ENCODE peak calls at places on chromosomes 4 and X, in nine cellular contexts. One of them, this sample, is unnamed.
A peak's percentile ranks its signal among the peaks of the same experiment; 100 is the strongest.

GRCh38 chr4:181559637-181560036 is 683.6 kb upstream of the TENM3 start:
- DNase-seq in upper lobe of right lung: no peak
- DNase-seq in transverse colon: no peak
- DNase-seq in neural progenitor cell: no peak
- DNase-seq in RWPE2: no peak
- DNase-seq in tibial nerve: no peak
- DNase-seq in fibroblast of mammary gland: no peak
- DNase-seq in cardiac muscle cell: no peak
- DNase-seq in neural crest cell: no peak
- DNase-seq in this sample: no peak

GRCh38 chrX:2614911-2615310 is 76.2 kb upstream of the CD99 start:
- DNase-seq in tibial nerve: peak; percentile 26
- DNase-seq in neural progenitor cell: peak; percentile 45
- DNase-seq in RWPE2: no peak
- DNase-seq in cardiac muscle cell: peak; percentile 85
- DNase-seq in transverse colon: no peak
- DNase-seq in upper lobe of right lung: no peak
- DNase-seq in fibroblast of mammary gland: peak; percentile 83
- DNase-seq in neural crest cell: no peak
- DNase-seq in this sample: no peak

GRCh38 chr4:38189445-38189844 is 229.2 kb downstream of the PTTG2 start:
- DNase-seq in neural progenitor cell: no peak
- DNase-seq in tibial nerve: no peak
- DNase-seq in neural crest cell: no peak
- DNase-seq in fibroblast of mammary gland: peak; percentile 98
- DNase-seq in upper lobe of right lung: no peak
- DNase-seq in RWPE2: peak; percentile 77
- DNase-seq in cardiac muscle cell: peak; percentile 65
- DNase-seq in transverse colon: no peak
- DNase-seq in this sample: no peak

GRCh38 chr4:161121451-161121850 is 1042.3 kb downstream of the FSTL5 start:
- DNase-seq in RWPE2: no peak
- DNase-seq in neural crest cell: no peak
- DNase-seq in transverse colon: no peak
- DNase-seq in fibroblast of mammary gland: no peak
- DNase-seq in neural progenitor cell: no peak
- DNase-seq in upper lobe of right lung: no peak
- DNase-seq in tibial nerve: no peak
- DNase-seq in cardiac muscle cell: no peak
- DNase-seq in this sample: no peak

GRCh38 chrX:107325467-107325866 is 119.1 kb downstream of the DNAAF6 start:
- DNase-seq in cardiac muscle cell: no peak
- DNase-seq in upper lobe of right lung: no peak
- DNase-seq in tibial nerve: no peak
- DNase-seq in neural progenitor cell: no peak
- DNase-seq in transverse colon: no peak
- DNase-seq in fibroblast of mammary gland: no peak
- DNase-seq in RWPE2: no peak
- DNase-seq in neural crest cell: no peak
- DNase-seq in this sample: peak; percentile 73

GRCh38 chrX:133150730-133151129 is 53.8 kb upstream of the USP26 start:
- DNase-seq in neural progenitor cell: no peak
- DNase-seq in upper lobe of right lung: no peak
- DNase-seq in neural crest cell: no peak
- DNase-seq in RWPE2: no peak
- DNase-seq in fibroblast of mammary gland: no peak
- DNase-seq in cardiac muscle cell: no peak
- DNase-seq in tibial nerve: no peak
- DNase-seq in transverse colon: no peak
- DNase-seq in this sample: no peak

GRCh38 chrX:19811807-19812604 is 75.4 kb downstream of the SH3KBP1 start:
- DNase-seq in fibroblast of mammary gland: peak; percentile 77
- DNase-seq in RWPE2: no peak
- DNase-seq in cardiac muscle cell: peak; percentile 60
- DNase-seq in upper lobe of right lung: no peak
- DNase-seq in neural progenitor cell: no peak
- DNase-seq in tibial nerve: no peak
- DNase-seq in transverse colon: no peak
- DNase-seq in neural crest cell: no peak
- DNase-seq in this sample: no peak

GRCh38 chrX:77009691-77010090 is 437.5 kb upstream of the FGF16 start:
- DNase-seq in transverse colon: no peak
- DNase-seq in RWPE2: no peak
- DNase-seq in upper lobe of right lung: no peak
- DNase-seq in neural crest cell: no peak
- DNase-seq in fibroblast of mammary gland: peak; percentile 48
- DNase-seq in tibial nerve: no peak
- DNase-seq in neural progenitor cell: no peak
- DNase-seq in cardiac muscle cell: no peak
- DNase-seq in this sample: no peak

GRCh38 chrX:46268429-46268828 is 276.8 kb downstream of the ZNF674 start:
- DNase-seq in transverse colon: no peak
- DNase-seq in tibial nerve: no peak
- DNase-seq in neural crest cell: no peak
- DNase-seq in fibroblast of mammary gland: peak; percentile 56
- DNase-seq in neural progenitor cell: no peak
- DNase-seq in RWPE2: no peak
- DNase-seq in cardiac muscle cell: peak; percentile 25
- DNase-seq in upper lobe of right lung: no peak
- DNase-seq in this sample: no peak

GRCh38 chrX:113512700-113513395 is 672.2 kb upstream of the AMOT start:
- DNase-seq in neural crest cell: no peak
- DNase-seq in transverse colon: no peak
- DNase-seq in neural progenitor cell: no peak
- DNase-seq in fibroblast of mammary gland: peak; percentile 86
- DNase-seq in upper lobe of right lung: no peak
- DNase-seq in tibial nerve: no peak
- DNase-seq in cardiac muscle cell: peak; percentile 74
- DNase-seq in RWPE2: no peak
- DNase-seq in this sample: no peak

GRCh38 chr4:83850435-83850834 is 314.5 kb downstream of the GPAT3 start:
- DNase-seq in upper lobe of right lung: no peak
- DNase-seq in fibroblast of mammary gland: peak; percentile 20
- DNase-seq in transverse colon: no peak
- DNase-seq in tibial nerve: no peak
- DNase-seq in neural crest cell: no peak
- DNase-seq in cardiac muscle cell: no peak
- DNase-seq in neural progenitor cell: no peak
- DNase-seq in RWPE2: no peak
- DNase-seq in this sample: no peak

GRCh38 chrX:63917296-63917695 is 132.3 kb upstream of the ARHGEF9 start:
- DNase-seq in transverse colon: no peak
- DNase-seq in RWPE2: no peak
- DNase-seq in fibroblast of mammary gland: no peak
- DNase-seq in neural progenitor cell: no peak
- DNase-seq in upper lobe of right lung: no peak
- DNase-seq in tibial nerve: no peak
- DNase-seq in neural crest cell: no peak
- DNase-seq in cardiac muscle cell: no peak
- DNase-seq in this sample: no peak

GRCh38 chrX:112738347-112739033 is 58.8 kb upstream of the LHFPL1 start:
- DNase-seq in tibial nerve: no peak
- DNase-seq in cardiac muscle cell: no peak
- DNase-seq in transverse colon: no peak
- DNase-seq in fibroblast of mammary gland: peak; percentile 22
- DNase-seq in neural progenitor cell: no peak
- DNase-seq in upper lobe of right lung: no peak
- DNase-seq in RWPE2: no peak
- DNase-seq in neural crest cell: no peak
- DNase-seq in this sample: no peak

GRCh38 chr4:24850669-24851068 is 55.3 kb downstream of the SOD3 start:
- DNase-seq in transverse colon: peak; percentile 10
- DNase-seq in neural progenitor cell: no peak
- DNase-seq in neural crest cell: no peak
- DNase-seq in fibroblast of mammary gland: peak; percentile 91
- DNase-seq in RWPE2: no peak
- DNase-seq in tibial nerve: peak; percentile 44
- DNase-seq in upper lobe of right lung: no peak
- DNase-seq in cardiac muscle cell: peak; percentile 80
- DNase-seq in this sample: no peak

GRCh38 chr4:5812506-5813229 is 80.2 kb downstream of the CRMP1 start:
- DNase-seq in transverse colon: no peak
- DNase-seq in cardiac muscle cell: peak; percentile 84
- DNase-seq in neural crest cell: peak; percentile 17
- DNase-seq in RWPE2: no peak
- DNase-seq in fibroblast of mammary gland: peak; percentile 84
- DNase-seq in neural progenitor cell: peak; percentile 81
- DNase-seq in upper lobe of right lung: no peak
- DNase-seq in tibial nerve: peak; percentile 19
- DNase-seq in this sample: no peak

GRCh38 chr4:54318904-54319303 is 89.8 kb downstream of the PDGFRA start:
- DNase-seq in tibial nerve: no peak
- DNase-seq in neural progenitor cell: peak; percentile 70
- DNase-seq in upper lobe of right lung: no peak
- DNase-seq in RWPE2: no peak
- DNase-seq in fibroblast of mammary gland: peak; percentile 62
- DNase-seq in neural crest cell: peak; percentile 18
- DNase-seq in cardiac muscle cell: peak; percentile 76
- DNase-seq in transverse colon: no peak
- DNase-seq in this sample: no peak

GRCh38 chr4:139973611-139974010 is 180.4 kb downstream of the MAML3 start:
- DNase-seq in transverse colon: no peak
- DNase-seq in RWPE2: no peak
- DNase-seq in cardiac muscle cell: no peak
- DNase-seq in neural crest cell: no peak
- DNase-seq in tibial nerve: no peak
- DNase-seq in neural progenitor cell: no peak
- DNase-seq in upper lobe of right lung: no peak
- DNase-seq in fibroblast of mammary gland: no peak
- DNase-seq in this sample: no peak

GRCh38 chr4:26150948-26151347 is 169.9 kb upstream of the RBPJ start:
- DNase-seq in fibroblast of mammary gland: peak; percentile 79
- DNase-seq in neural progenitor cell: no peak
- DNase-seq in RWPE2: no peak
- DNase-seq in transverse colon: no peak
- DNase-seq in cardiac muscle cell: peak; percentile 25
- DNase-seq in neural crest cell: no peak
- DNase-seq in upper lobe of right lung: no peak
- DNase-seq in tibial nerve: peak; percentile 24
- DNase-seq in this sample: no peak

GRCh38 chrX:39854772-39855747 is 242.7 kb downstream of the BCOR start:
- DNase-seq in fibroblast of mammary gland: no peak
- DNase-seq in RWPE2: no peak
- DNase-seq in transverse colon: peak; percentile 53
- DNase-seq in upper lobe of right lung: no peak
- DNase-seq in neural crest cell: no peak
- DNase-seq in tibial nerve: no peak
- DNase-seq in neural progenitor cell: no peak
- DNase-seq in cardiac muscle cell: no peak
- DNase-seq in this sample: no peak

GRCh38 chrX:130171446-130172126 is at the start of gene RAB33A:
- DNase-seq in RWPE2: no peak
- DNase-seq in tibial nerve: no peak
- DNase-seq in fibroblast of mammary gland: no peak
- DNase-seq in upper lobe of right lung: peak; percentile 64
- DNase-seq in cardiac muscle cell: peak; percentile 29
- DNase-seq in neural progenitor cell: peak; percentile 56
- DNase-seq in transverse colon: peak; percentile 13
- DNase-seq in neural crest cell: peak; percentile 23
- DNase-seq in this sample: no peak

GRCh38 chr4:54228064-54228527 is 997 bp upstream of the PDGFRA start:
- DNase-seq in fibroblast of mammary gland: peak; percentile 84
- DNase-seq in transverse colon: peak; percentile 68
- DNase-seq in tibial nerve: peak; percentile 82
- DNase-seq in neural crest cell: peak; percentile 76
- DNase-seq in upper lobe of right lung: peak; percentile 80
- DNase-seq in neural progenitor cell: peak; percentile 92
- DNase-seq in cardiac muscle cell: peak; percentile 96
- DNase-seq in RWPE2: no peak
- DNase-seq in this sample: no peak

GRCh38 chrX:154761977-154762528 is 611 bp upstream of the DKC1 start:
- DNase-seq in cardiac muscle cell: no peak
- DNase-seq in neural progenitor cell: no peak
- DNase-seq in tibial nerve: no peak
- DNase-seq in transverse colon: peak; percentile 34
- DNase-seq in fibroblast of mammary gland: no peak
- DNase-seq in neural crest cell: no peak
- DNase-seq in upper lobe of right lung: no peak
- DNase-seq in RWPE2: no peak
- DNase-seq in this sample: no peak

GRCh38 chrX:154758696-154759095 is 4.0 kb upstream of the DKC1 start:
- DNase-seq in upper lobe of right lung: no peak
- DNase-seq in RWPE2: no peak
- DNase-seq in neural crest cell: no peak
- DNase-seq in cardiac muscle cell: no peak
- DNase-seq in fibroblast of mammary gland: no peak
- DNase-seq in transverse colon: no peak
- DNase-seq in neural progenitor cell: no peak
- DNase-seq in tibial nerve: no peak
- DNase-seq in this sample: no peak

GRCh38 chrX:154762529-154763296 is at the start of gene DKC1:
- DNase-seq in upper lobe of right lung: peak; percentile 98
- DNase-seq in RWPE2: peak; percentile 91
- DNase-seq in tibial nerve: peak; percentile 84
- DNase-seq in neural crest cell: peak; percentile 79
- DNase-seq in fibroblast of mammary gland: peak; percentile 92
- DNase-seq in neural progenitor cell: peak; percentile 98
- DNase-seq in cardiac muscle cell: peak; percentile 97
- DNase-seq in transverse colon: peak; percentile 96
- DNase-seq in this sample: peak; percentile 97
- TF ChIP-seq CTCF in upper lobe of right lung: no peak
- TF ChIP-seq CTCF in RWPE2: no peak
- TF ChIP-seq CTCF in tibial nerve: peak; percentile 16
- TF ChIP-seq CTCF in neural crest cell: peak; percentile 27
- TF ChIP-seq CTCF in fibroblast of mammary gland: no peak
- TF ChIP-seq CTCF in neural progenitor cell: peak; percentile 19
- TF ChIP-seq CTCF in cardiac muscle cell: no peak
- TF ChIP-seq CTCF in transverse colon: no peak
- TF ChIP-seq CTCF in this sample: peak; percentile 61

GRCh38 chr4:186946682-186947294 is 223.1 kb upstream of the FAT1 start:
- DNase-seq in neural progenitor cell: peak; percentile 63
- DNase-seq in neural crest cell: no peak
- DNase-seq in cardiac muscle cell: peak; percentile 32
- DNase-seq in transverse colon: peak; percentile 80
- DNase-seq in tibial nerve: no peak
- DNase-seq in RWPE2: no peak
- DNase-seq in upper lobe of right lung: no peak
- DNase-seq in fibroblast of mammary gland: peak; percentile 18
- DNase-seq in this sample: no peak
- TF ChIP-seq CTCF in neural progenitor cell: peak; percentile 47
- TF ChIP-seq CTCF in neural crest cell: peak; percentile 54
- TF ChIP-seq CTCF in cardiac muscle cell: peak; percentile 27
- TF ChIP-seq CTCF in transverse colon: peak; percentile 62
- TF ChIP-seq CTCF in tibial nerve: no peak
- TF ChIP-seq CTCF in RWPE2: peak; percentile 46
- TF ChIP-seq CTCF in upper lobe of right lung: no peak
- TF ChIP-seq CTCF in fibroblast of mammary gland: peak; percentile 13
- TF ChIP-seq CTCF in this sample: peak; percentile 64

GRCh38 chrX:47854474-47854873 is 17.8 kb downstream of the ZNF81 start:
- DNase-seq in transverse colon: peak; percentile 36
- DNase-seq in fibroblast of mammary gland: peak; percentile 45
- DNase-seq in neural crest cell: peak; percentile 6
- DNase-seq in neural progenitor cell: peak; percentile 45
- DNase-seq in tibial nerve: peak; percentile 16
- DNase-seq in RWPE2: no peak
- DNase-seq in upper lobe of right lung: no peak
- DNase-seq in cardiac muscle cell: peak; percentile 50
- DNase-seq in this sample: no peak
- TF ChIP-seq CTCF in transverse colon: peak; percentile 40
- TF ChIP-seq CTCF in fibroblast of mammary gland: peak; percentile 45
- TF ChIP-seq CTCF in neural crest cell: peak; percentile 56
- TF ChIP-seq CTCF in neural progenitor cell: peak; percentile 56
- TF ChIP-seq CTCF in tibial nerve: peak; percentile 57
- TF ChIP-seq CTCF in RWPE2: peak; percentile 21
- TF ChIP-seq CTCF in upper lobe of right lung: peak; percentile 45
- TF ChIP-seq CTCF in cardiac muscle cell: peak; percentile 47
- TF ChIP-seq CTCF in this sample: peak; percentile 64

GRCh38 chr4:80145739-80146138 is 51.6 kb upstream of the PRDM8 start:
- DNase-seq in neural crest cell: no peak
- DNase-seq in cardiac muscle cell: no peak
- DNase-seq in RWPE2: no peak
- DNase-seq in transverse colon: no peak
- DNase-seq in upper lobe of right lung: no peak
- DNase-seq in neural progenitor cell: no peak
- DNase-seq in fibroblast of mammary gland: no peak
- DNase-seq in tibial nerve: no peak
- DNase-seq in this sample: no peak
- TF ChIP-seq CTCF in neural crest cell: no peak
- TF ChIP-seq CTCF in cardiac muscle cell: no peak
- TF ChIP-seq CTCF in RWPE2: no peak
- TF ChIP-seq CTCF in transverse colon: no peak
- TF ChIP-seq CTCF in upper lobe of right lung: no peak
- TF ChIP-seq CTCF in neural progenitor cell: no peak
- TF ChIP-seq CTCF in fibroblast of mammary gland: no peak
- TF ChIP-seq CTCF in tibial nerve: no peak
- TF ChIP-seq CTCF in this sample: no peak

This sample was measured in chondrocyte.